ENCODE peak calls at places on chromosomes 12 and 14, in four cellular contexts. H is tibial artery; C is osteoblast; U is CD8-positive, alpha-beta T cell. X is an unnamed sample.

GRCh38 chr12:94714378-94714777 is 64.0 kb upstream of the TMCC3 start:
- DNase-seq in H (no peak), C (peak; percentile 87), U (no peak), X (no peak)

GRCh38 chr12:86697916-86698315 is 441.7 kb upstream of the MGAT4C start:
- DNase-seq in H (no peak), C (no peak), U (no peak), X (no peak)

GRCh38 chr14:54722791-54723432 is 156.0 kb downstream of the SAMD4A start:
- DNase-seq in H (no peak), C (no peak), U (no peak), X (no peak)

GRCh38 chr12:103799504-103800251 is 41.4 kb downstream of the NT5DC3 start:
- DNase-seq in H (no peak), C (no peak), U (no peak), X (no peak)

GRCh38 chr14:98368916-98369315 is 903.1 kb downstream of the BCL11B start:
- DNase-seq in H (no peak), C (no peak), U (no peak), X (no peak)

GRCh38 chr14:96287856-96288255 is 31.8 kb downstream of the BDKRB1 start:
- DNase-seq in H (no peak), C (no peak), U (no peak), X (no peak)

GRCh38 chr12:113345318-113345717 is 10.4 kb upstream of the SLC8B1 start:
- DNase-seq in H (no peak), C (no peak), U (no peak), X (no peak)

GRCh38 chr12:113222730-113223531 is 1.7 kb downstream of the TPCN1 start:
- DNase-seq in H (peak; percentile 87), C (peak; percentile 92), U (no peak), X (peak; percentile 58)

GRCh38 chr14:79448922-79449321 is 762.4 kb downstream of the DIO2 start:
- DNase-seq in H (no peak), C (no peak), U (no peak), X (no peak)

GRCh38 chr14:30771595-30771994 is 102.8 kb upstream of the COCH start:
- DNase-seq in H (no peak), C (no peak), U (no peak), X (no peak)

GRCh38 chr12:107761502-107761904 is 566 bp upstream of the PRDM4 start:
- DNase-seq in H (no peak), C (peak; percentile 75), U (no peak), X (no peak)

GRCh38 chr12:112891093-112892024 is 15.4 kb upstream of the OAS1 start:
- DNase-seq in H (no peak), C (peak; percentile 45), U (no peak), X (no peak)

GRCh38 chr12:54154708-54155316 is 34.0 kb downstream of the SMUG1 start:
- DNase-seq in H (no peak), C (peak; percentile 77), U (no peak), X (no peak)

GRCh38 chr12:93709386-93709785 is 32.2 kb downstream of the CRADD start:
- DNase-seq in H (no peak), C (no peak), U (no peak), X (no peak)

GRCh38 chr12:62698701-62699101 is 232.1 kb downstream of the MON2 start:
- DNase-seq in H (no peak), C (no peak), U (no peak), X (no peak)

GRCh38 chr12:124188561-124189405 is 106.1 kb upstream of the RFLNA start:
- DNase-seq in H (no peak), C (no peak), U (no peak), X (no peak)

GRCh38 chr14:89443002-89443660 is 26.1 kb upstream of the FOXN3 start:
- DNase-seq in H (no peak), C (peak; percentile 90), U (no peak), X (no peak)

GRCh38 chr14:104746951-104747481 is 5.9 kb upstream of the SIVA1 start:
- DNase-seq in H (peak; percentile 81), C (peak; percentile 69), U (no peak), X (peak; percentile 31)

GRCh38 chr14:73924337-73924736 is 25.6 kb downstream of the FAM161B start:
- DNase-seq in H (no peak), C (no peak), U (no peak), X (no peak)

GRCh38 chr14:100914597-100915021 is 11.1 kb upstream of the RTL1 start:
- DNase-seq in H (no peak), C (no peak), U (no peak), X (no peak)

GRCh38 chr12:57558864-57559263 is 9.0 kb downstream of the KIF5A start:
- DNase-seq in H (no peak), C (no peak), U (no peak), X (no peak)

GRCh38 chr12:59472273-59472672 is 123.6 kb upstream of the SLC16A7 start:
- DNase-seq in H (no peak), C (no peak), U (no peak), X (no peak)
- H3K27ac ChIP-seq in H (no peak overlapping the region), C (no peak overlapping the region), U (no peak overlapping the region), X (no peak overlapping the region)

GRCh38 chr12:43988838-43989560 is 153.1 kb downstream of the TMEM117 start:
- DNase-seq in H (no peak), C (no peak), U (no peak), X (no peak)
- H3K27ac ChIP-seq in H (no peak overlapping the region), C (no peak overlapping the region), U (no peak overlapping the region), X (no peak overlapping the region)

GRCh38 chr12:40439771-40440492 is 215.1 kb downstream of the LRRK2 start:
- DNase-seq in H (no peak), C (no peak), U (no peak), X (no peak)

GRCh38 chr12:40446385-40446784 is 221.6 kb downstream of the LRRK2 start:
- DNase-seq in H (no peak), C (peak; percentile 31), U (no peak), X (no peak)

GRCh38 chr12:40444174-40444573 is 219.4 kb downstream of the LRRK2 start:
- DNase-seq in H (no peak), C (no peak), U (no peak), X (no peak)
- H3K27ac ChIP-seq in H (no peak overlapping the region), C (no peak overlapping the region), U (no peak overlapping the region), X (no peak overlapping the region)

GRCh38 chr12:101634724-101635123 is 40.0 kb downstream of the MYBPC1 start:
- DNase-seq in H (no peak), C (no peak), U (no peak), X (no peak)
- H3K27ac ChIP-seq in H (no peak overlapping the region), C (no peak overlapping the region), U (no peak overlapping the region), X (no peak overlapping the region)